ENCODE peak calls at places on chromosomes 13 and 19, in ten cellular contexts. One of them, this sample, is unnamed.

GRCh38 chr13:101690871-101691270 is 238.4 kb downstream of the ITGBL1 start:
- DNase-seq in hypothalamus: no peak
- DNase-seq in stimulated activated CD4-positive, alpha-beta T cell treated with anti-CD3 and anti-CD28 coated beads, Interleukin-2, amount 100 ng/mL, for 48 hours: no peak
- DNase-seq in T-cell: no peak
- DNase-seq in NCI-H2107: no peak
- DNase-seq in H54: no peak
- DNase-seq in amniotic epithelial cell: no peak
- DNase-seq in activated CD8-positive, alpha-beta T cell treated with anti-CD3 and anti-CD28 coated beads, Interleukin-2, amount 10 ng/mL, durations not matched to agents 7 days and 5 days: no peak
- DNase-seq in GM18507: no peak
- DNase-seq in putamen: no peak
- DNase-seq in this sample: no peak

GRCh38 chr13:50942630-50943311 is 33.2 kb downstream of the RNASEH2B start:
- DNase-seq in NCI-H2107: no peak
- DNase-seq in stimulated activated CD4-positive, alpha-beta T cell treated with anti-CD3 and anti-CD28 coated beads, Interleukin-2, amount 100 ng/mL, for 48 hours: no peak
- DNase-seq in GM18507: no peak
- DNase-seq in hypothalamus: no peak
- DNase-seq in amniotic epithelial cell: no peak
- DNase-seq in putamen: no peak
- DNase-seq in T-cell: no peak
- DNase-seq in H54: no peak
- DNase-seq in activated CD8-positive, alpha-beta T cell treated with anti-CD3 and anti-CD28 coated beads, Interleukin-2, amount 10 ng/mL, durations not matched to agents 7 days and 5 days: no peak
- DNase-seq in this sample: no peak

GRCh38 chr13:33188093-33188882 is 97.3 kb downstream of the STARD13 start:
- DNase-seq in H54: no peak
- DNase-seq in GM18507: no peak
- DNase-seq in amniotic epithelial cell: no peak
- DNase-seq in activated CD8-positive, alpha-beta T cell treated with anti-CD3 and anti-CD28 coated beads, Interleukin-2, amount 10 ng/mL, durations not matched to agents 7 days and 5 days: no peak
- DNase-seq in putamen: no peak
- DNase-seq in T-cell: no peak
- DNase-seq in NCI-H2107: no peak
- DNase-seq in stimulated activated CD4-positive, alpha-beta T cell treated with anti-CD3 and anti-CD28 coated beads, Interleukin-2, amount 100 ng/mL, for 48 hours: no peak
- DNase-seq in hypothalamus: no peak
- DNase-seq in this sample: no peak

GRCh38 chr13:49241296-49241695 is 6.4 kb upstream of the CDADC1 start:
- DNase-seq in activated CD8-positive, alpha-beta T cell treated with anti-CD3 and anti-CD28 coated beads, Interleukin-2, amount 10 ng/mL, durations not matched to agents 7 days and 5 days: no peak
- DNase-seq in NCI-H2107: no peak
- DNase-seq in T-cell: no peak
- DNase-seq in H54: no peak
- DNase-seq in GM18507: no peak
- DNase-seq in stimulated activated CD4-positive, alpha-beta T cell treated with anti-CD3 and anti-CD28 coated beads, Interleukin-2, amount 100 ng/mL, for 48 hours: no peak
- DNase-seq in putamen: no peak
- DNase-seq in amniotic epithelial cell: no peak
- DNase-seq in hypothalamus: no peak
- DNase-seq in this sample: no peak

GRCh38 chr19:5947435-5947834 is 30.5 kb downstream of the RANBP3 start:
- DNase-seq in activated CD8-positive, alpha-beta T cell treated with anti-CD3 and anti-CD28 coated beads, Interleukin-2, amount 10 ng/mL, durations not matched to agents 7 days and 5 days: no peak
- DNase-seq in NCI-H2107: no peak
- DNase-seq in stimulated activated CD4-positive, alpha-beta T cell treated with anti-CD3 and anti-CD28 coated beads, Interleukin-2, amount 100 ng/mL, for 48 hours: no peak
- DNase-seq in putamen: peak; percentile 73
- DNase-seq in T-cell: no peak
- DNase-seq in hypothalamus: peak; percentile 42
- DNase-seq in amniotic epithelial cell: peak; percentile 81
- DNase-seq in GM18507: no peak
- DNase-seq in H54: no peak
- DNase-seq in this sample: no peak

GRCh38 chr13:38688674-38689073 is 1.8 kb downstream of the FREM2 start:
- DNase-seq in activated CD8-positive, alpha-beta T cell treated with anti-CD3 and anti-CD28 coated beads, Interleukin-2, amount 10 ng/mL, durations not matched to agents 7 days and 5 days: no peak
- DNase-seq in T-cell: no peak
- DNase-seq in amniotic epithelial cell: no peak
- DNase-seq in stimulated activated CD4-positive, alpha-beta T cell treated with anti-CD3 and anti-CD28 coated beads, Interleukin-2, amount 100 ng/mL, for 48 hours: no peak
- DNase-seq in hypothalamus: no peak
- DNase-seq in putamen: no peak
- DNase-seq in GM18507: no peak
- DNase-seq in H54: no peak
- DNase-seq in NCI-H2107: no peak
- DNase-seq in this sample: no peak

GRCh38 chr13:46374710-46375109 is 12.3 kb downstream of the RUBCNL start:
- DNase-seq in GM18507: no peak
- DNase-seq in hypothalamus: no peak
- DNase-seq in putamen: no peak
- DNase-seq in amniotic epithelial cell: no peak
- DNase-seq in NCI-H2107: no peak
- DNase-seq in stimulated activated CD4-positive, alpha-beta T cell treated with anti-CD3 and anti-CD28 coated beads, Interleukin-2, amount 100 ng/mL, for 48 hours: no peak
- DNase-seq in T-cell: no peak
- DNase-seq in activated CD8-positive, alpha-beta T cell treated with anti-CD3 and anti-CD28 coated beads, Interleukin-2, amount 10 ng/mL, durations not matched to agents 7 days and 5 days: no peak
- DNase-seq in H54: no peak
- DNase-seq in this sample: no peak

GRCh38 chr19:12969292-12969988 is at the start of gene DAND5:
- DNase-seq in activated CD8-positive, alpha-beta T cell treated with anti-CD3 and anti-CD28 coated beads, Interleukin-2, amount 10 ng/mL, durations not matched to agents 7 days and 5 days: no peak
- DNase-seq in hypothalamus: no peak
- DNase-seq in GM18507: no peak
- DNase-seq in putamen: peak; percentile 51
- DNase-seq in T-cell: no peak
- DNase-seq in stimulated activated CD4-positive, alpha-beta T cell treated with anti-CD3 and anti-CD28 coated beads, Interleukin-2, amount 100 ng/mL, for 48 hours: no peak
- DNase-seq in NCI-H2107: no peak
- DNase-seq in H54: no peak
- DNase-seq in amniotic epithelial cell: peak; percentile 15
- DNase-seq in this sample: no peak

GRCh38 chr19:6211632-6212402 is 68.0 kb downstream of the MLLT1 start:
- DNase-seq in activated CD8-positive, alpha-beta T cell treated with anti-CD3 and anti-CD28 coated beads, Interleukin-2, amount 10 ng/mL, durations not matched to agents 7 days and 5 days: no peak
- DNase-seq in H54: no peak
- DNase-seq in NCI-H2107: no peak
- DNase-seq in amniotic epithelial cell: no peak
- DNase-seq in putamen: no peak
- DNase-seq in T-cell: no peak
- DNase-seq in hypothalamus: no peak
- DNase-seq in GM18507: no peak
- DNase-seq in stimulated activated CD4-positive, alpha-beta T cell treated with anti-CD3 and anti-CD28 coated beads, Interleukin-2, amount 100 ng/mL, for 48 hours: no peak
- DNase-seq in this sample: no peak

GRCh38 chr13:73273737-73274136 is 214.9 kb downstream of the KLF5 start:
- DNase-seq in stimulated activated CD4-positive, alpha-beta T cell treated with anti-CD3 and anti-CD28 coated beads, Interleukin-2, amount 100 ng/mL, for 48 hours: no peak
- DNase-seq in NCI-H2107: no peak
- DNase-seq in putamen: no peak
- DNase-seq in amniotic epithelial cell: peak; percentile 89
- DNase-seq in GM18507: no peak
- DNase-seq in H54: peak; percentile 12
- DNase-seq in activated CD8-positive, alpha-beta T cell treated with anti-CD3 and anti-CD28 coated beads, Interleukin-2, amount 10 ng/mL, durations not matched to agents 7 days and 5 days: no peak
- DNase-seq in T-cell: no peak
- DNase-seq in hypothalamus: no peak
- DNase-seq in this sample: no peak

GRCh38 chr13:98315902-98316301 is 138.8 kb upstream of the RNF113B start:
- DNase-seq in activated CD8-positive, alpha-beta T cell treated with anti-CD3 and anti-CD28 coated beads, Interleukin-2, amount 10 ng/mL, durations not matched to agents 7 days and 5 days: no peak
- DNase-seq in T-cell: no peak
- DNase-seq in hypothalamus: no peak
- DNase-seq in stimulated activated CD4-positive, alpha-beta T cell treated with anti-CD3 and anti-CD28 coated beads, Interleukin-2, amount 100 ng/mL, for 48 hours: no peak
- DNase-seq in GM18507: no peak
- DNase-seq in putamen: no peak
- DNase-seq in NCI-H2107: no peak
- DNase-seq in H54: no peak
- DNase-seq in amniotic epithelial cell: no peak
- DNase-seq in this sample: no peak

GRCh38 chr19:46481187-46481586 is 9.8 kb upstream of the PNMA8A start:
- DNase-seq in amniotic epithelial cell: no peak
- DNase-seq in hypothalamus: no peak
- DNase-seq in T-cell: no peak
- DNase-seq in GM18507: no peak
- DNase-seq in activated CD8-positive, alpha-beta T cell treated with anti-CD3 and anti-CD28 coated beads, Interleukin-2, amount 10 ng/mL, durations not matched to agents 7 days and 5 days: no peak
- DNase-seq in stimulated activated CD4-positive, alpha-beta T cell treated with anti-CD3 and anti-CD28 coated beads, Interleukin-2, amount 100 ng/mL, for 48 hours: no peak
- DNase-seq in putamen: no peak
- DNase-seq in NCI-H2107: no peak
- DNase-seq in H54: no peak
- DNase-seq in this sample: no peak

GRCh38 chr13:97141564-97142005 is 80.5 kb upstream of the MBNL2 start:
- DNase-seq in hypothalamus: no peak
- DNase-seq in NCI-H2107: peak; percentile 17
- DNase-seq in T-cell: no peak
- DNase-seq in stimulated activated CD4-positive, alpha-beta T cell treated with anti-CD3 and anti-CD28 coated beads, Interleukin-2, amount 100 ng/mL, for 48 hours: no peak
- DNase-seq in amniotic epithelial cell: peak; percentile 91
- DNase-seq in activated CD8-positive, alpha-beta T cell treated with anti-CD3 and anti-CD28 coated beads, Interleukin-2, amount 10 ng/mL, durations not matched to agents 7 days and 5 days: no peak
- DNase-seq in GM18507: no peak
- DNase-seq in H54: peak; percentile 80
- DNase-seq in putamen: no peak
- DNase-seq in this sample: no peak

GRCh38 chr13:60167121-60167520 is 3.4 kb upstream of the DIAPH3 start:
- DNase-seq in activated CD8-positive, alpha-beta T cell treated with anti-CD3 and anti-CD28 coated beads, Interleukin-2, amount 10 ng/mL, durations not matched to agents 7 days and 5 days: no peak
- DNase-seq in GM18507: no peak
- DNase-seq in putamen: no peak
- DNase-seq in stimulated activated CD4-positive, alpha-beta T cell treated with anti-CD3 and anti-CD28 coated beads, Interleukin-2, amount 100 ng/mL, for 48 hours: no peak
- DNase-seq in NCI-H2107: no peak
- DNase-seq in amniotic epithelial cell: no peak
- DNase-seq in T-cell: no peak
- DNase-seq in hypothalamus: no peak
- DNase-seq in H54: no peak
- DNase-seq in this sample: no peak

GRCh38 chr13:21826214-21827015 is 155.5 kb downstream of the FGF9 start:
- DNase-seq in T-cell: no peak
- DNase-seq in NCI-H2107: no peak
- DNase-seq in putamen: no peak
- DNase-seq in GM18507: no peak
- DNase-seq in activated CD8-positive, alpha-beta T cell treated with anti-CD3 and anti-CD28 coated beads, Interleukin-2, amount 10 ng/mL, durations not matched to agents 7 days and 5 days: no peak
- DNase-seq in stimulated activated CD4-positive, alpha-beta T cell treated with anti-CD3 and anti-CD28 coated beads, Interleukin-2, amount 100 ng/mL, for 48 hours: no peak
- DNase-seq in amniotic epithelial cell: peak; percentile 55
- DNase-seq in hypothalamus: no peak
- DNase-seq in H54: no peak
- DNase-seq in this sample: no peak

GRCh38 chr13:63287926-63288325 is 1872.3 kb upstream of the PCDH20 start:
- DNase-seq in H54: no peak
- DNase-seq in T-cell: no peak
- DNase-seq in GM18507: no peak
- DNase-seq in amniotic epithelial cell: peak; percentile 15
- DNase-seq in NCI-H2107: no peak
- DNase-seq in stimulated activated CD4-positive, alpha-beta T cell treated with anti-CD3 and anti-CD28 coated beads, Interleukin-2, amount 100 ng/mL, for 48 hours: no peak
- DNase-seq in activated CD8-positive, alpha-beta T cell treated with anti-CD3 and anti-CD28 coated beads, Interleukin-2, amount 10 ng/mL, durations not matched to agents 7 days and 5 days: no peak
- DNase-seq in hypothalamus: no peak
- DNase-seq in putamen: no peak
- DNase-seq in this sample: no peak

GRCh38 chr13:52846567-52847321 is 1.7 kb downstream of the PCDH8 start:
- DNase-seq in putamen: no peak
- DNase-seq in activated CD8-positive, alpha-beta T cell treated with anti-CD3 and anti-CD28 coated beads, Interleukin-2, amount 10 ng/mL, durations not matched to agents 7 days and 5 days: peak; percentile 46
- DNase-seq in NCI-H2107: no peak
- DNase-seq in T-cell: no peak
- DNase-seq in H54: no peak
- DNase-seq in stimulated activated CD4-positive, alpha-beta T cell treated with anti-CD3 and anti-CD28 coated beads, Interleukin-2, amount 100 ng/mL, for 48 hours: peak; percentile 43
- DNase-seq in amniotic epithelial cell: no peak
- DNase-seq in hypothalamus: no peak
- DNase-seq in GM18507: no peak
- DNase-seq in this sample: peak; percentile 42

GRCh38 chr13:92573467-92574057 is 653.0 kb upstream of the GPC6 start:
- DNase-seq in stimulated activated CD4-positive, alpha-beta T cell treated with anti-CD3 and anti-CD28 coated beads, Interleukin-2, amount 100 ng/mL, for 48 hours: no peak
- DNase-seq in H54: peak; percentile 2
- DNase-seq in putamen: no peak
- DNase-seq in activated CD8-positive, alpha-beta T cell treated with anti-CD3 and anti-CD28 coated beads, Interleukin-2, amount 10 ng/mL, durations not matched to agents 7 days and 5 days: no peak
- DNase-seq in GM18507: no peak
- DNase-seq in amniotic epithelial cell: peak; percentile 51
- DNase-seq in NCI-H2107: no peak
- DNase-seq in hypothalamus: no peak
- DNase-seq in T-cell: no peak
- DNase-seq in this sample: no peak

GRCh38 chr19:35714601-35715354 is 3.0 kb upstream of the KMT2B start:
- DNase-seq in amniotic epithelial cell: no peak
- DNase-seq in stimulated activated CD4-positive, alpha-beta T cell treated with anti-CD3 and anti-CD28 coated beads, Interleukin-2, amount 100 ng/mL, for 48 hours: no peak
- DNase-seq in hypothalamus: no peak
- DNase-seq in GM18507: no peak
- DNase-seq in H54: no peak
- DNase-seq in activated CD8-positive, alpha-beta T cell treated with anti-CD3 and anti-CD28 coated beads, Interleukin-2, amount 10 ng/mL, durations not matched to agents 7 days and 5 days: peak; percentile 64
- DNase-seq in T-cell: no peak
- DNase-seq in NCI-H2107: no peak
- DNase-seq in putamen: no peak
- DNase-seq in this sample: peak; percentile 59

GRCh38 chr19:1387684-1388636 is 4.3 kb downstream of the NDUFS7 start:
- DNase-seq in putamen: no peak
- DNase-seq in stimulated activated CD4-positive, alpha-beta T cell treated with anti-CD3 and anti-CD28 coated beads, Interleukin-2, amount 100 ng/mL, for 48 hours: no peak
- DNase-seq in H54: no peak
- DNase-seq in activated CD8-positive, alpha-beta T cell treated with anti-CD3 and anti-CD28 coated beads, Interleukin-2, amount 10 ng/mL, durations not matched to agents 7 days and 5 days: no peak
- DNase-seq in T-cell: no peak
- DNase-seq in amniotic epithelial cell: no peak
- DNase-seq in GM18507: no peak
- DNase-seq in hypothalamus: no peak
- DNase-seq in NCI-H2107: no peak
- DNase-seq in this sample: no peak

GRCh38 chr13:36788276-36788675 is 30.7 kb upstream of the RFXAP start:
- DNase-seq in H54: no peak
- DNase-seq in GM18507: no peak
- DNase-seq in hypothalamus: no peak
- DNase-seq in putamen: no peak
- DNase-seq in amniotic epithelial cell: no peak
- DNase-seq in T-cell: no peak
- DNase-seq in NCI-H2107: no peak
- DNase-seq in stimulated activated CD4-positive, alpha-beta T cell treated with anti-CD3 and anti-CD28 coated beads, Interleukin-2, amount 100 ng/mL, for 48 hours: no peak
- DNase-seq in activated CD8-positive, alpha-beta T cell treated with anti-CD3 and anti-CD28 coated beads, Interleukin-2, amount 10 ng/mL, durations not matched to agents 7 days and 5 days: no peak
- DNase-seq in this sample: no peak

GRCh38 chr13:27264181-27264580 is 6.4 kb upstream of the RASL11A start:
- DNase-seq in T-cell: no peak
- DNase-seq in stimulated activated CD4-positive, alpha-beta T cell treated with anti-CD3 and anti-CD28 coated beads, Interleukin-2, amount 100 ng/mL, for 48 hours: no peak
- DNase-seq in amniotic epithelial cell: peak; percentile 73
- DNase-seq in activated CD8-positive, alpha-beta T cell treated with anti-CD3 and anti-CD28 coated beads, Interleukin-2, amount 10 ng/mL, durations not matched to agents 7 days and 5 days: no peak
- DNase-seq in hypothalamus: no peak
- DNase-seq in GM18507: no peak
- DNase-seq in NCI-H2107: peak; percentile 54
- DNase-seq in putamen: peak; percentile 62
- DNase-seq in H54: no peak
- DNase-seq in this sample: no peak

GRCh38 chr13:33244210-33244906 is 41.2 kb downstream of the STARD13 start:
- DNase-seq in hypothalamus: no peak
- DNase-seq in activated CD8-positive, alpha-beta T cell treated with anti-CD3 and anti-CD28 coated beads, Interleukin-2, amount 10 ng/mL, durations not matched to agents 7 days and 5 days: no peak
- DNase-seq in stimulated activated CD4-positive, alpha-beta T cell treated with anti-CD3 and anti-CD28 coated beads, Interleukin-2, amount 100 ng/mL, for 48 hours: no peak
- DNase-seq in amniotic epithelial cell: no peak
- DNase-seq in putamen: no peak
- DNase-seq in GM18507: no peak
- DNase-seq in H54: no peak
- DNase-seq in T-cell: no peak
- DNase-seq in NCI-H2107: no peak
- DNase-seq in this sample: no peak

GRCh38 chr13:45055198-45055901 is 65.0 kb upstream of the GTF2F2 start:
- DNase-seq in hypothalamus: no peak
- DNase-seq in H54: peak; percentile 49
- DNase-seq in GM18507: no peak
- DNase-seq in activated CD8-positive, alpha-beta T cell treated with anti-CD3 and anti-CD28 coated beads, Interleukin-2, amount 10 ng/mL, durations not matched to agents 7 days and 5 days: peak; percentile 32
- DNase-seq in T-cell: no peak
- DNase-seq in stimulated activated CD4-positive, alpha-beta T cell treated with anti-CD3 and anti-CD28 coated beads, Interleukin-2, amount 100 ng/mL, for 48 hours: peak; percentile 41
- DNase-seq in putamen: peak; percentile 50
- DNase-seq in NCI-H2107: no peak
- DNase-seq in amniotic epithelial cell: peak; percentile 93
- DNase-seq in this sample: peak; percentile 33

GRCh38 chr19:10237702-10238101 is 6.6 kb upstream of the S1PR2 start:
- DNase-seq in putamen: no peak
- DNase-seq in T-cell: no peak
- DNase-seq in stimulated activated CD4-positive, alpha-beta T cell treated with anti-CD3 and anti-CD28 coated beads, Interleukin-2, amount 100 ng/mL, for 48 hours: no peak
- DNase-seq in GM18507: no peak
- DNase-seq in NCI-H2107: no peak
- DNase-seq in activated CD8-positive, alpha-beta T cell treated with anti-CD3 and anti-CD28 coated beads, Interleukin-2, amount 10 ng/mL, durations not matched to agents 7 days and 5 days: no peak
- DNase-seq in H54: no peak
- DNase-seq in hypothalamus: no peak
- DNase-seq in amniotic epithelial cell: no peak
- DNase-seq in this sample: no peak

This sample was measured in activated CD4-positive, alpha-beta memory T cell treated with anti-CD3 and anti-CD28 coated beads, Interleukin-2, amount 10 ng/mL, durations not matched to agents 7 days and 5 days.